ENCODE peak calls at places on chromosomes 1 and 21, in eight cellular contexts. Y is WTC11, I is lower lobe of right lung, Q is lower leg skin, C is endodermal cell, F is tibial artery, H is IMR-90, J is bronchial epithelial cell. P is an unnamed sample.

GRCh38 chr1:243582321-243582720 is 267.7 kb downstream of the AKT3 start:
- DNase-seq in C (no peak), H (peak), F (no peak), Y (no peak), Q (no peak), J (no peak), I (no peak), P (no peak)

GRCh38 chr1:8283058-8283884 is 34.6 kb upstream of the SLC45A1 start:
- DNase-seq in F (no peak), I (no peak), C (no peak), J (no peak), H (no peak), Q (no peak), Y (no peak), P (no peak)

GRCh38 chr1:37362569-37362968 is 111.8 kb upstream of the ZC3H12A start:
- DNase-seq in H (no peak), J (no peak), I (no peak), Q (no peak), C (peak), F (no peak), Y (no peak), P (no peak)

GRCh38 chr1:245605480-245606156 is 450.8 kb downstream of the KIF26B start:
- DNase-seq in Y (no peak), H (peak), C (peak), I (no peak), Q (peak), F (no peak), J (peak), P (no peak)

GRCh38 chr1:212920895-212921294 is 29.4 kb upstream of the VASH2 start:
- DNase-seq in F (no peak), I (no peak), Y (peak), H (no peak), J (no peak), C (peak), Q (no peak), P (no peak)

GRCh38 chr1:29209173-29209572 is 21.6 kb downstream of the MECR start:
- DNase-seq in J (peak), H (peak), C (no peak), Q (no peak), I (no peak), Y (no peak), F (no peak), P (no peak)

GRCh38 chr1:172948457-172948856 is 102.3 kb downstream of the TNFSF18 start:
- DNase-seq in Y (no peak), C (no peak), H (peak), I (no peak), Q (no peak), J (peak), F (no peak), P (no peak)

GRCh38 chr1:217482356-217483102 is 148.4 kb downstream of the GPATCH2 start:
- DNase-seq in J (peak), Y (no peak), Q (no peak), I (no peak), C (no peak), F (no peak), H (peak), P (no peak)

GRCh38 chr21:28308516-28308915 is 684.2 kb downstream of the LTN1 start:
- DNase-seq in H (peak), Y (no peak), F (no peak), I (no peak), Q (no peak), J (peak), C (no peak), P (no peak)

GRCh38 chr1:232319106-232319505 is 310.8 kb downstream of the SIPA1L2 start:
- DNase-seq in H (no peak), J (peak), C (no peak), F (no peak), Y (no peak), Q (no peak), I (peak), P (no peak)

GRCh38 chr1:158181577-158181922 is 855 bp downstream of the CD1D start:
- DNase-seq in Y (no peak), I (no peak), C (no peak), Q (no peak), F (no peak), J (no peak), H (no peak), P (no peak)

GRCh38 chr1:8076171-8076570 is 50.1 kb upstream of the ERRFI1 start:
- DNase-seq in I (no peak), C (no peak), F (no peak), Y (no peak), J (no peak), Q (no peak), H (no peak), P (no peak)

GRCh38 chr1:69863704-69864103 is 296.0 kb downstream of the LRRC7 start:
- DNase-seq in J (no peak), Q (no peak), I (no peak), H (no peak), C (no peak), Y (no peak), F (no peak), P (no peak)

GRCh38 chr21:15064576-15065380 is at the start of gene NRIP1:
- DNase-seq in J (peak), Q (peak), C (peak), Y (peak), F (peak), H (peak), I (peak), P (peak)

GRCh38 chr1:201463071-201463552 is 5.9 kb downstream of the PHLDA3 start:
- DNase-seq in J (peak), I (peak), F (peak), Q (no peak), Y (no peak), C (peak), H (no peak), P (no peak)

GRCh38 chr1:14894811-14895524 is 258.6 kb upstream of the TMEM51 start:
- DNase-seq in Q (no peak), F (no peak), H (no peak), I (no peak), J (no peak), Y (no peak), C (peak), P (no peak)

GRCh38 chr1:64965239-64966157 is 851 bp downstream of the JAK1 start:
- DNase-seq in J (no peak), C (peak), H (peak), Q (peak), I (peak), F (peak), Y (peak), P (peak)

GRCh38 chr1:246214708-246215504 is 292.2 kb downstream of the SMYD3 start:
- DNase-seq in Y (no peak), J (peak), C (no peak), F (no peak), I (no peak), H (peak), Q (no peak), P (no peak)

GRCh38 chr1:64357376-64357775 is 112.6 kb upstream of the CACHD1 start:
- DNase-seq in F (no peak), C (peak), Y (peak), H (no peak), J (no peak), I (no peak), Q (no peak), P (no peak)

GRCh38 chr21:35779167-35779566 is 281.2 kb downstream of the SETD4 start:
- DNase-seq in J (no peak), C (no peak), I (no peak), Q (no peak), H (no peak), F (no peak), Y (no peak), P (no peak)

GRCh38 chr21:29074007-29074376 is 544 bp upstream of the CCT8 start:
- DNase-seq in H (no peak), Q (no peak), Y (no peak), C (no peak), J (no peak), I (no peak), F (no peak), P (no peak)

GRCh38 chr1:234613128-234613875 is 3.3 kb upstream of the IRF2BP2 start:
- DNase-seq in Q (peak), J (peak), C (no peak), Y (no peak), H (peak), F (no peak), I (no peak), P (no peak)

GRCh38 chr1:44531785-44532566 is 126.9 kb downstream of the RNF220 start:
- DNase-seq in Y (no peak), C (no peak), Q (no peak), J (peak), I (no peak), F (no peak), H (peak), P (no peak)

GRCh38 chr1:234683856-234684632 is 74.1 kb upstream of the IRF2BP2 start:
- DNase-seq in Q (peak), C (peak), F (peak), H (peak), Y (no peak), I (peak), J (peak), P (no peak)

GRCh38 chr1:57302812-57303607 is 120.8 kb downstream of the DAB1 start:
- DNase-seq in Q (no peak), F (no peak), Y (no peak), I (no peak), C (no peak), H (no peak), J (no peak), P (no peak)

GRCh38 chr1:218703836-218704235 is 358.7 kb downstream of the TGFB2 start:
- DNase-seq in Y (no peak), J (no peak), Q (no peak), F (no peak), C (no peak), I (no peak), H (no peak), P (no peak)

GRCh38 chr1:31441073-31441472 is 28.1 kb downstream of the SERINC2 start:
- DNase-seq in H (no peak), F (no peak), J (no peak), I (no peak), C (no peak), Q (no peak), Y (no peak), P (no peak)

GRCh38 chr21:28743723-28744122 is 249.0 kb downstream of the LTN1 start:
- DNase-seq in C (no peak), I (no peak), F (no peak), Y (no peak), Q (no peak), J (no peak), H (no peak), P (no peak)

GRCh38 chr1:20847619-20848080 is 60.5 kb upstream of the HP1BP3 start:
- DNase-seq in C (no peak), F (no peak), Q (no peak), I (no peak), H (peak), Y (no peak), J (peak), P (no peak)

GRCh38 chr1:19232526-19232851 is 18.8 kb downstream of the EMC1 start:
- DNase-seq in J (no peak), Q (peak), F (peak), I (no peak), Y (no peak), H (peak), C (no peak), P (no peak)

GRCh38 chr21:34639250-34639649 is 24.3 kb upstream of the RCAN1 start:
- DNase-seq in H (no peak), Y (no peak), I (no peak), Q (peak), F (no peak), C (no peak), J (no peak), P (no peak)

GRCh38 chr21:34632498-34632897 is 17.6 kb upstream of the RCAN1 start:
- DNase-seq in C (no peak), Y (no peak), F (no peak), J (no peak), Q (peak), H (no peak), I (no peak), P (no peak)

GRCh38 chr21:34636961-34637360 is 22.0 kb upstream of the RCAN1 start:
- DNase-seq in H (no peak), Y (no peak), Q (peak), I (no peak), F (no peak), J (no peak), C (no peak), P (no peak)

GRCh38 chr21:34630536-34631143 is 15.7 kb upstream of the RCAN1 start:
- DNase-seq in Y (no peak), F (no peak), J (peak), I (no peak), Q (peak), H (peak), C (peak), P (peak)

GRCh38 chr21:34635307-34635706 is 20.4 kb upstream of the RCAN1 start:
- DNase-seq in H (no peak), Q (peak), I (no peak), Y (peak), C (peak), J (no peak), F (no peak), P (no peak)
- TF ChIP-seq CTCF in H (peak), Q (no peak), I (peak), Y (peak), C (peak), J (peak), F (no peak), P (peak)

GRCh38 chr1:35451125-35451528 is 106.1 kb downstream of the KIAA0319L start:
- DNase-seq in F (peak), Q (peak), J (peak), H (peak), Y (peak), C (peak), I (peak), P (peak)

GRCh38 chr1:35449334-35450008 is 107.7 kb downstream of the KIAA0319L start:
- DNase-seq in I (no peak), C (no peak), Y (no peak), Q (no peak), F (no peak), J (peak), H (peak), P (no peak)

GRCh38 chr1:35454175-35454574 is 103.0 kb downstream of the KIAA0319L start:
- DNase-seq in J (no peak), I (no peak), Y (no peak), Q (no peak), C (no peak), F (no peak), H (no peak), P (no peak)

GRCh38 chr1:35454616-35455015 is 102.6 kb downstream of the KIAA0319L start:
- DNase-seq in J (peak), C (no peak), F (no peak), I (no peak), Y (no peak), Q (no peak), H (peak), P (no peak)

DNA sequence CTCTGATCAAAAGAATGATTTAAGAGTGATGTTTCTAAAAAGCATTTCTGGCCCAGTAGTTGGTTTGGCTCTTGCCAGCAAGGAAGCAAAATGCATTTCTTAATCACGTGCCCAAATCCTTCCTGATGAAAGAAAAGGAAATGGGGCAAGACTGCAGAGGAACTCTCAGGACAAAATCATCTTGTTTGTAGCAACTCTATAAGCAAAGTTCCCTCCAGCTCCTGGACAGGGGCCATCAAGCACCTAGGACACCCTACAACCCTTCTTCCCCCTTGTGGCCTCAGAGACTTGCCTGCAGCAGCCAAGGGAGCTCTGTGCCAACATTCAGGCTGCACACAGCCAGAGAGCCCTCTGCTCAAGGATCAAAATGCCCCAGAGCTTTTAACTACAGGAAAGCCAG is 105.1 kb downstream of the KIAA0319L start:
- DNase-seq in Q (no peak), I (peak), H (peak), J (peak), C (no peak), Y (no peak), F (peak), P (no peak)
- TF ChIP-seq CTCF in Q (no peak), I (peak), H (no peak), J (peak), C (peak), Y (no peak), F (no peak), P (no peak)

GRCh38 chr1:179883040-179883501 is 986 bp downstream of the TOR1AIP1 start:
- DNase-seq in F (no peak), Q (no peak), C (no peak), I (no peak), J (no peak), Y (no peak), H (no peak), P (no peak)
- TF ChIP-seq CTCF in F (no peak), Q (no peak), C (no peak), I (no peak), J (no peak), Y (no peak), H (no peak), P (no peak)

GRCh38 chr1:36160949-36161485 is 5.1 kb downstream of the MAP7D1 start:
- DNase-seq in F (peak), Y (peak), H (peak), I (peak), J (peak), C (peak), Q (peak), P (peak)
- TF ChIP-seq CTCF in F (peak), Y (no peak), H (peak), I (peak), J (peak), C (peak), Q (no peak), P (peak)

GRCh38 chr1:159250817-159251216 is 46.1 kb downstream of the ACKR1 start:
- DNase-seq in H (no peak), Y (peak), C (peak), Q (no peak), F (no peak), I (no peak), J (no peak), P (no peak)
- TF ChIP-seq CTCF in H (no peak), Y (peak), C (peak), Q (no peak), F (no peak), I (no peak), J (no peak), P (no peak)

DNA sequence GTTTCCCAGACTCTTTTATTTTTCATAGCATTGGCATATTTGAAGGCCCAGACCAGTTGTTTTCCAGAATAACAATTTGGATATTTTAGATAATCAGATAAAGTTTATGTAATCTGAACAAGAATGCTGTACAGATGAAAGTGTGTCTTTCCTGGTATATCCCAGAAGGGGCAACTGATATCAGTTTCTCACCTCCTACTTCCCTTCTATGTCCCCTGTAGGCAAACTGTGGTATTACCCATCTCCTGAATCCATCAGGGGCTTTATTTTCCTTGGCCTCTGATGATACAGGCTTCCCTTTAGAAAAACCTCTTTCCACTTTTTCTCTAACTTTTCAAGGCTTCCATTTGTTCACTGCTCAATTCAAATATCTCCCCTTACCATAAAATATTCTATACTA is 87.5 kb upstream of the RGS1 start:
- DNase-seq in J (no peak), F (no peak), Y (no peak), I (no peak), Q (no peak), C (no peak), H (no peak), P (no peak)
- TF ChIP-seq CTCF in J (peak), F (no peak), Y (peak), I (peak), Q (no peak), C (peak), H (peak), P (peak)

GRCh38 chr1:228486596-228487335 is 416 bp upstream of the RNF187 start:
- DNase-seq in I (peak), F (peak), Q (peak), H (peak), C (peak), J (peak), Y (peak), P (no peak)
- TF ChIP-seq CTCF in I (no peak), F (no peak), Q (no peak), H (no peak), C (no peak), J (no peak), Y (no peak), P (no peak)

GRCh38 chr1:11052839-11053757 is 6.1 kb upstream of the MASP2 start:
- DNase-seq in J (no peak), H (no peak), I (peak), C (no peak), Q (no peak), F (no peak), Y (no peak), P (no peak)
- TF ChIP-seq CTCF in J (no peak), H (no peak), I (no peak), C (no peak), Q (no peak), F (no peak), Y (no peak), P (no peak)

GRCh38 chr1:6796095-6796494 is 10.8 kb downstream of the CAMTA1 start:
- DNase-seq in I (no peak), H (no peak), Y (no peak), F (no peak), Q (no peak), C (peak), J (no peak), P (no peak)

GRCh38 chr1:6795203-6795602 is 9.9 kb downstream of the CAMTA1 start:
- DNase-seq in Y (no peak), F (no peak), H (no peak), I (no peak), Q (no peak), C (peak), J (no peak), P (no peak)

GRCh38 chr1:6790146-6790545 is 4.9 kb downstream of the CAMTA1 start:
- DNase-seq in Q (no peak), Y (no peak), F (no peak), I (no peak), J (no peak), C (no peak), H (no peak), P (no peak)

GRCh38 chr1:6795661-6796060 is 10.4 kb downstream of the CAMTA1 start:
- DNase-seq in I (no peak), C (no peak), Y (no peak), F (no peak), Q (no peak), J (no peak), H (peak), P (no peak)

DNA sequence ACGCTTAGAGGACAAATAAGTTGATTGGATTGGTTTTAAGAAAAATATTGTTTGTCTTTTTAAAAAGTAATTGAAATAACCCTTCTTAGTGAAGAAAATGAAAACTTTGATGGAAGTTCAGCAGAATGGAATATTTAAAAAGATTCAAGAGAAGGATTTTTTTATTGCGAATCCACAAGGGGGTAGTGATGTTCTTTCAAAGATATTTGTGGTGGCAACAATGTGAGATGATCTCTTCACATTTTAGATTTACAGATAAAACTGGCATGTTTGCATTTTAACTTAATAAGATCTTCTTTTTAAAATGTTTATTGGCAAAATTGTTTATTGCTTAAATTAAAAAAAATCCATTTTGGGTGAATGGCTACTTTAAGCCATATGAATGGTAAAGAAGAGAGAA is 8.9 kb downstream of the CAMTA1 start:
- DNase-seq in Q (no peak), Y (no peak), I (no peak), J (peak), F (no peak), H (peak), C (no peak), P (no peak)
- TF ChIP-seq CTCF in Q (no peak), Y (no peak), I (peak), J (no peak), F (peak), H (peak), C (peak), P (peak)

P was measured in neural crest cell.